ENCODE peak calls at places on chromosomes 13 and 19, in eight cellular contexts. H, Y, J, P, S, Z, I and V are unnamed samples.

GRCh38 chr19:35509018-35509652 is 4.3 kb downstream of the DMKN start:
- DNase-seq in H (no peak), Y (peak), J (peak), P (no peak), S (no peak), Z (no peak), I (peak), V (peak)

GRCh38 chr13:113220877-113221276 is 11.5 kb downstream of the CUL4A start:
- DNase-seq in H (peak), Y (no peak), J (peak), P (no peak), S (no peak), Z (no peak), I (no peak), V (no peak)

GRCh38 chr19:42268142-42268703 is 829 bp upstream of the CIC start:
- DNase-seq in H (peak), Y (peak), J (peak), P (peak), S (peak), Z (peak), I (peak), V (peak)

GRCh38 chr13:91557328-91557727 is 158.9 kb downstream of the GPC5 start:
- DNase-seq in H (no peak), Y (no peak), J (no peak), P (no peak), S (no peak), Z (no peak), I (no peak), V (no peak)

GRCh38 chr13:74751739-74752138 is 617.5 kb upstream of the KLF12 start:
- DNase-seq in H (no peak), Y (no peak), J (no peak), P (no peak), S (no peak), Z (no peak), I (no peak), V (no peak)

GRCh38 chr13:70960841-70961443 is 852.7 kb upstream of the KLHL1 start:
- DNase-seq in H (peak), Y (no peak), J (no peak), P (no peak), S (peak), Z (no peak), I (no peak), V (no peak)

GRCh38 chr13:101523732-101524131 is 71.3 kb downstream of the ITGBL1 start:
- DNase-seq in H (peak), Y (no peak), J (no peak), P (no peak), S (no peak), Z (no peak), I (peak), V (no peak)

GRCh38 chr19:32012206-32012605 is 333.2 kb upstream of the ZNF507 start:
- DNase-seq in H (no peak), Y (no peak), J (no peak), P (no peak), S (no peak), Z (no peak), I (no peak), V (peak)

GRCh38 chr13:97241761-97242160 is 19.6 kb downstream of the MBNL2 start:
- DNase-seq in H (no peak), Y (no peak), J (no peak), P (no peak), S (no peak), Z (no peak), I (no peak), V (no peak)

GRCh38 chr13:61777902-61778301 is 362.3 kb upstream of the PCDH20 start:
- DNase-seq in H (no peak), Y (no peak), J (no peak), P (no peak), S (no peak), Z (no peak), I (no peak), V (no peak)

GRCh38 chr13:94656766-94657165 is 55.1 kb downstream of the GPR180 start:
- DNase-seq in H (peak), Y (no peak), J (peak), P (no peak), S (peak), Z (peak), I (no peak), V (no peak)

GRCh38 chr19:51366999-51367564 is 894 bp upstream of the ETFB start:
- DNase-seq in H (no peak), Y (no peak), J (peak), P (peak), S (no peak), Z (no peak), I (peak), V (no peak)

GRCh38 chr13:91353494-91353893 is 6.0 kb downstream of the MIR17HG start:
- DNase-seq in H (no peak), Y (no peak), J (no peak), P (no peak), S (no peak), Z (no peak), I (no peak), V (no peak)

GRCh38 chr13:53089951-53090350 is 61.3 kb downstream of the OLFM4 start:
- DNase-seq in H (no peak), Y (peak), J (no peak), P (no peak), S (no peak), Z (no peak), I (no peak), V (no peak)

GRCh38 chr13:83286737-83287136 is 595.5 kb downstream of the SLITRK1 start:
- DNase-seq in H (peak), Y (no peak), J (no peak), P (no peak), S (no peak), Z (no peak), I (no peak), V (no peak)

GRCh38 chr13:33284016-33284415 is 1.5 kb downstream of the STARD13 start:
- DNase-seq in H (peak), Y (no peak), J (no peak), P (no peak), S (no peak), Z (no peak), I (no peak), V (no peak)

GRCh38 chr19:13718733-13719132 is 45.6 kb upstream of the MRI1 start:
- DNase-seq in H (peak), Y (peak), J (no peak), P (peak), S (peak), Z (peak), I (peak), V (no peak)

GRCh38 chr13:90427322-90428272 is 919.9 kb upstream of the MIR17HG start:
- DNase-seq in H (no peak), Y (peak), J (no peak), P (no peak), S (no peak), Z (no peak), I (no peak), V (no peak)

GRCh38 chr13:92573467-92574057 is 653.0 kb upstream of the GPC6 start:
- DNase-seq in H (no peak), Y (no peak), J (no peak), P (no peak), S (no peak), Z (peak), I (no peak), V (no peak)